ENCODE peak calls at places on chromosomes 16 and 17, in ten cellular contexts. T is heart right ventricle, Q is foreskin fibroblast, F is type B pancreatic cell, M is DND-41, L is fibroblast of lung, Z is K562, I is suprapubic skin, O is astrocyte of the cerebellum, A is PC-3. C is an unnamed sample.

GRCh38 chr16:8868272-8869211 is at the start of gene CARHSP1:
- DNase-seq in T (peak; percentile 86), Q (peak; percentile 88), F (peak; percentile 88), M (peak; percentile 94), L (peak; percentile 85), Z (peak; percentile 98), I (peak; percentile 92), O (peak; percentile 64), A (peak; percentile 84), C (peak; percentile 55)

GRCh38 chr16:64234200-64234599 is 887.7 kb downstream of the CDH11 start:
- DNase-seq in T (peak; percentile 10), Q (no peak), F (no peak), M (no peak), L (no peak), Z (no peak), I (no peak), O (no peak), A (no peak), C (no peak)

GRCh38 chr17:66398617-66399016 is 96.2 kb downstream of the PRKCA start:
- DNase-seq in T (no peak), Q (no peak), F (no peak), M (no peak), L (no peak), Z (no peak), I (no peak), O (no peak), A (no peak), C (no peak)

GRCh38 chr16:14585287-14585686 is 44.8 kb downstream of the PARN start:
- DNase-seq in T (no peak), Q (no peak), F (no peak), M (no peak), L (no peak), Z (no peak), I (no peak), O (no peak), A (no peak), C (no peak)

GRCh38 chr17:3804503-3804931 is 3.5 kb upstream of the ITGAE start:
- DNase-seq in T (no peak), Q (no peak), F (no peak), M (no peak), L (peak; percentile 78), Z (no peak), I (no peak), O (no peak), A (no peak), C (no peak)

GRCh38 chr16:55991843-55992242 is 116.7 kb upstream of the CES5A start:
- DNase-seq in T (no peak), Q (no peak), F (no peak), M (no peak), L (no peak), Z (no peak), I (no peak), O (no peak), A (no peak), C (no peak)

GRCh38 chr16:51854401-51854951 is 692.5 kb downstream of the TOX3 start:
- DNase-seq in T (no peak), Q (no peak), F (no peak), M (no peak), L (peak; percentile 14), Z (no peak), I (no peak), O (no peak), A (no peak), C (no peak)

GRCh38 chr16:74556375-74556922 is 50.5 kb downstream of the GLG1 start:
- DNase-seq in T (no peak), Q (no peak), F (no peak), M (no peak), L (peak; percentile 67), Z (no peak), I (no peak), O (no peak), A (peak; percentile 58), C (no peak)

GRCh38 chr17:1108810-1109605 is 70.8 kb downstream of the ABR start:
- DNase-seq in T (peak; percentile 80), Q (peak; percentile 58), F (no peak), M (peak; percentile 70), L (peak; percentile 59), Z (no peak), I (no peak), O (no peak), A (peak; percentile 38), C (no peak)

GRCh38 chr16:24046442-24046841 is 209.7 kb upstream of the CACNG3 start:
- DNase-seq in T (no peak), Q (no peak), F (no peak), M (no peak), L (no peak), Z (no peak), I (no peak), O (no peak), A (no peak), C (no peak)

GRCh38 chr17:35801583-35802224 is 6.3 kb upstream of the MMP28 start:
- DNase-seq in T (peak; percentile 83), Q (peak; percentile 57), F (no peak), M (peak; percentile 67), L (peak; percentile 77), Z (no peak), I (no peak), O (peak; percentile 91), A (no peak), C (no peak)

GRCh38 chr17:80751460-80752368 is 207.1 kb downstream of the RPTOR start:
- DNase-seq in T (no peak), Q (peak; percentile 74), F (no peak), M (peak; percentile 81), L (peak; percentile 59), Z (no peak), I (peak; percentile 88), O (no peak), A (no peak), C (no peak)

GRCh38 chr16:72884573-72884972 is 163.4 kb downstream of the ZFHX3 start:
- DNase-seq in T (no peak), Q (no peak), F (no peak), M (no peak), L (no peak), Z (no peak), I (no peak), O (no peak), A (no peak), C (no peak)

GRCh38 chr16:56348168-56349085 is 76.9 kb downstream of the AMFR start:
- DNase-seq in T (no peak), Q (no peak), F (no peak), M (no peak), L (no peak), Z (no peak), I (peak; percentile 60), O (no peak), A (no peak), C (no peak)

GRCh38 chr17:73347355-73347754 is 35.6 kb upstream of the CDC42EP4 start:
- DNase-seq in T (no peak), Q (no peak), F (no peak), M (no peak), L (no peak), Z (no peak), I (no peak), O (no peak), A (no peak), C (no peak)

GRCh38 chr17:48550313-48551205 is 5.7 kb upstream of the HOXB2 start:
- DNase-seq in T (no peak), Q (no peak), F (no peak), M (no peak), L (peak; percentile 41), Z (peak; percentile 32), I (no peak), O (no peak), A (no peak), C (no peak)
- TF ChIP-seq CTCF in T (no peak), Q (no peak), F (peak; percentile 62), M (no peak), L (peak; percentile 27), Z (no peak), I (no peak), O (peak; percentile 52), A (no peak), C (no peak)

DNA sequence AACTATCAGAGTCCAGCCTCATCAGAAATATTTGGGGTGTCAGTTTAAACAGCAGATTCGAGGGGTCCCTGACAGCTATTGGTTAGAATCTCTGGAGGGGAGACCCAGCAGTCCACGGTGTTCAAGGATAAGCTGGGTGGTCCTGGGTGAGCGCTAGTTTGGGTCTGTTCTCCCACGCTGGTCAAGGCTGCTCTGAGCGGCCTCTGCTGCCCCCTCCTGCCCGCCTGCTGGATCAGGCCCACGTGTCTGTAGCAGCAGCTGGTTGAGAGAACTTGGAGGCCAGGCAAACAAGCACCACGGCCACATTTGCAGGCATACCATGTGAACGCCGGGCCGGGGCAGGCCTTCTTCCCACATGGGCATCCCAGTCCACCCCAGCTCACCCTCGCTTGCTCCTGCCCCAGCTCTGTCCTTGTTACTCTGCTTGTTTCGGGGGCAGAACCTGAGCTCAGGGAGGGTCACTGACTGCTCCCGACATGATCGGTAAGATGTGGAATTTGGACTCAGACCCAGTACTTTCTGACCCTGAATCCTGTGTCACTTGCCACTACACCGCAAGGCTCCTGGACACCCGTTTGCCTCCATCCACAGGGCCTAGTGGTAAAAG is 7.4 kb downstream of the FOXF1 start:
- DNase-seq in T (peak; percentile 65), Q (peak; percentile 50), F (no peak), M (peak; percentile 27), L (peak; percentile 69), Z (peak; percentile 65), I (no peak), O (peak; percentile 54), A (peak; percentile 44), C (peak; percentile 63)
- TF ChIP-seq CTCF in T (peak; percentile 89), Q (peak; percentile 84), F (peak; percentile 80), M (peak; percentile 59), L (peak; percentile 69), Z (peak; percentile 79), I (peak; percentile 57), O (peak; percentile 89), A (peak; percentile 76), C (peak; percentile 91)

GRCh38 chr16:17749706-17750105 is 278.9 kb upstream of the XYLT1 start:
- DNase-seq in T (no peak), Q (no peak), F (no peak), M (no peak), L (no peak), Z (no peak), I (no peak), O (no peak), A (no peak), C (no peak)

GRCh38 chr16:17757808-17758207 is 287.0 kb upstream of the XYLT1 start:
- DNase-seq in T (no peak), Q (no peak), F (no peak), M (no peak), L (no peak), Z (no peak), I (no peak), O (no peak), A (no peak), C (no peak)

DNA sequence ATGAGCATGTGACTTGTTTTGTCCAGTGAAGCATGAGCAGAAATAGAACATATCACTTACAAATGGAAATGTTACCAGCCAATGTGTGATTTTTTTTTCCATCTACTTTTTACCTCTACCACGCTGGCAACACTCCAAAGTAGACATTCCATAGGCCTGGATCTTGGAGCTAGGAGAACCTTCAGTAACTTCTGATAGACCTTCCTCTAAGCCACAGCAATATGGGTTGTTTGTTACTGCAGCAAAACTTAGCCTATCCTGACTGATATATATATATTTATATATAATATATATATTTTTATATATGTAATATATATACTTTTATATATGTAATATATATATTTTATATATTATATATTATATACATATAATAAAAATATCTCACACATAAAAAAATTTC is 284.4 kb upstream of the XYLT1 start:
- DNase-seq in T (no peak), Q (no peak), F (no peak), M (no peak), L (no peak), Z (no peak), I (no peak), O (no peak), A (no peak), C (no peak)
- TF ChIP-seq CTCF in T (no peak), Q (no peak), F (no peak), M (no peak), L (no peak), Z (no peak), I (no peak), O (no peak), A (no peak), C (no peak)

GRCh38 chr17:45645330-45645729 is 138.8 kb upstream of the CRHR1 start:
- DNase-seq in T (no peak), Q (no peak), F (no peak), M (no peak), L (no peak), Z (no peak), I (no peak), O (no peak), A (no peak), C (no peak)
- TF ChIP-seq CTCF in T (no peak), Q (no peak), F (no peak), M (no peak), L (no peak), Z (no peak), I (no peak), O (no peak), A (no peak), C (no peak)